ENCODE peak calls at places on chromosome 7, in four cellular contexts. E is T-helper 9 cell, W is iris pigment epithelial cell, Y is fibroblast of pulmonary artery. P is an unnamed sample.

GRCh38 chr7:137695942-137696341 is 150.8 kb downstream of the DGKI start:
- DNase-seq in E (no peak), W (peak), Y (no peak), P (no peak)

GRCh38 chr7:106217089-106217542 is 67.7 kb downstream of the NAMPT start:
- DNase-seq in E (no peak), W (peak), Y (peak), P (peak)

GRCh38 chr7:23072043-23072442 is 33.5 kb upstream of the KLHL7 start:
- DNase-seq in E (no peak), W (no peak), Y (peak), P (peak)

GRCh38 chr7:82335927-82336326 is 107.7 kb downstream of the CACNA2D1 start:
- DNase-seq in E (no peak), W (peak), Y (peak), P (peak)

GRCh38 chr7:511476-512145 is 8.0 kb downstream of the PDGFA start:
- DNase-seq in E (no peak), W (no peak), Y (no peak), P (no peak)

GRCh38 chr7:101782886-101783285 is 34.5 kb upstream of the CUX1 start:
- DNase-seq in E (no peak), W (no peak), Y (no peak), P (no peak)

GRCh38 chr7:108246227-108246837 is 116.2 kb upstream of the LAMB4 start:
- DNase-seq in E (no peak), W (peak), Y (peak), P (peak)

GRCh38 chr7:27423290-27423689 is 180.7 kb downstream of the EVX1 start:
- DNase-seq in E (no peak), W (peak), Y (no peak), P (no peak)

GRCh38 chr7:43076189-43076605 is 36.2 kb upstream of the HECW1 start:
- DNase-seq in E (no peak), W (peak), Y (peak), P (peak)

GRCh38 chr7:131224996-131225395 is 102.7 kb upstream of the MKLN1 start:
- DNase-seq in E (no peak), W (no peak), Y (no peak), P (no peak)

GRCh38 chr7:22565315-22565811 is 65.4 kb upstream of the STEAP1B start:
- DNase-seq in E (no peak), W (peak), Y (peak), P (peak)

GRCh38 chr7:99784007-99784406 is at the start of gene CYP3A4:
- DNase-seq in E (no peak), W (no peak), Y (no peak), P (no peak)

GRCh38 chr7:47328392-47329319 is 253.3 kb downstream of the TNS3 start:
- DNase-seq in E (no peak), W (no peak), Y (no peak), P (no peak)

GRCh38 chr7:33463131-33463530 is 333.8 kb downstream of the BBS9 start:
- DNase-seq in E (no peak), W (no peak), Y (no peak), P (no peak)

GRCh38 chr7:72161534-72161933 is 250.6 kb downstream of the CALN1 start:
- DNase-seq in E (no peak), W (no peak), Y (no peak), P (no peak)

GRCh38 chr7:113819474-113819873 is 99.3 kb downstream of the PPP1R3A start:
- DNase-seq in E (no peak), W (no peak), Y (no peak), P (no peak)

GRCh38 chr7:99190359-99191009 is 17.4 kb downstream of the KPNA7 start:
- DNase-seq in E (no peak), W (no peak), Y (no peak), P (no peak)

GRCh38 chr7:106346167-106346677 is 61.4 kb upstream of the NAMPT start:
- DNase-seq in E (no peak), W (peak), Y (no peak), P (no peak)

GRCh38 chr7:128869138-128869943 is 6.7 kb downstream of the ATP6V1F start:
- DNase-seq in E (peak), W (peak), Y (peak), P (no peak)

GRCh38 chr7:13050703-13051102 is 363.3 kb downstream of the ARL4A start:
- DNase-seq in E (no peak), W (peak), Y (peak), P (peak)

GRCh38 chr7:13179011-13179574 is 491.7 kb downstream of the ARL4A start:
- DNase-seq in E (no peak), W (peak), Y (peak), P (peak)